ENCODE peak calls at places on chromosomes 7 and 10, in eight cellular contexts. E is WTC11; D is GM04504; I is neural crest cell; C is breast epithelium; Q is RKO; L is HS-5; N is stimulated activated CD8-positive, alpha-beta memory T cell treated with anti-CD3 and anti-CD28 coated beads, Interleukin-12 subunit alpha, Interleukin-12 subunit beta, amount 100 ng/mL, for 4 hours. O is an unnamed sample.

GRCh38 chr7:106064836-106065559 is 47.1 kb downstream of the SYPL1 start:
- DNase-seq in E (no peak), I (no peak), C (peak; percentile 92), N (no peak), L (peak; percentile 68), Q (peak; percentile 95), D (peak; percentile 92), O (peak; percentile 55)

GRCh38 chr10:63286754-63287264 is 153.7 kb downstream of the NRBF2 start:
- DNase-seq in N (no peak), Q (no peak), D (no peak), L (no peak), C (no peak), E (no peak), I (no peak), O (no peak)

GRCh38 chr7:152759655-152760383 is at the start of gene ACTR3B:
- DNase-seq in N (peak; percentile 82), C (peak; percentile 87), E (peak; percentile 83), D (peak; percentile 68), L (no peak), I (peak; percentile 88), Q (peak; percentile 93), O (peak; percentile 94)

GRCh38 chr7:17123020-17123419 is 175.4 kb upstream of the AHR start:
- DNase-seq in D (peak; percentile 56), Q (no peak), L (peak; percentile 78), C (no peak), N (no peak), E (no peak), I (no peak), O (no peak)

GRCh38 chr10:74432841-74433594 is 282.0 kb downstream of the ADK start:
- DNase-seq in D (peak; percentile 42), L (peak; percentile 25), I (no peak), C (no peak), E (no peak), Q (no peak), N (no peak), O (no peak)

GRCh38 chr10:31467791-31468535 is 148.9 kb downstream of the ZEB1 start:
- DNase-seq in N (no peak), D (no peak), L (no peak), C (no peak), E (peak; percentile 61), I (no peak), Q (peak; percentile 41), O (no peak)

GRCh38 chr10:110918269-110918632 is 729 bp downstream of the BBIP1 start:
- DNase-seq in L (peak; percentile 79), Q (peak; percentile 97), C (peak; percentile 95), N (no peak), D (peak; percentile 91), E (peak; percentile 98), I (peak; percentile 88), O (no peak)

GRCh38 chr7:151351967-151352366 is 10.4 kb downstream of the NUB1 start:
- DNase-seq in C (no peak), D (no peak), I (no peak), E (no peak), Q (no peak), L (no peak), N (peak; percentile 17), O (no peak)

GRCh38 chr7:1669954-1670893 is at the start of gene ELFN1:
- DNase-seq in D (no peak), E (peak; percentile 81), I (peak; percentile 61), C (no peak), L (no peak), Q (no peak), N (no peak), O (peak; percentile 43)

GRCh38 chr10:23543696-23544095 is 104.8 kb downstream of the OTUD1 start:
- DNase-seq in E (no peak), D (no peak), I (no peak), Q (no peak), L (no peak), N (no peak), C (no peak), O (no peak)

GRCh38 chr7:108135446-108136190 is 5.5 kb upstream of the LAMB4 start:
- DNase-seq in I (no peak), E (no peak), Q (no peak), N (no peak), D (no peak), L (no peak), C (no peak), O (no peak)

GRCh38 chr7:1086588-1087461 is 1.1 kb upstream of the GPER1 start:
- DNase-seq in C (peak; percentile 28), L (peak; percentile 25), Q (peak; percentile 14), I (peak; percentile 74), D (peak; percentile 27), E (peak; percentile 88), N (peak; percentile 39), O (peak; percentile 7)

GRCh38 chr10:62018141-62018911 is 116.8 kb downstream of the ARID5B start:
- DNase-seq in N (no peak), L (no peak), Q (no peak), C (no peak), I (no peak), E (no peak), D (no peak), O (no peak)

GRCh38 chr10:88226891-88227290 is 356.2 kb downstream of the RNLS start:
- DNase-seq in N (no peak), Q (no peak), L (no peak), D (no peak), E (no peak), C (no peak), I (no peak), O (no peak)

GRCh38 chr10:14953452-14954000 is 370 bp downstream of the DCLRE1C start:
- DNase-seq in N (no peak), E (no peak), C (peak; percentile 44), L (peak; percentile 22), D (peak; percentile 20), I (no peak), Q (peak; percentile 90), O (no peak)

GRCh38 chr10:61870521-61870895 is 31.0 kb upstream of the ARID5B start:
- DNase-seq in C (no peak), N (no peak), L (no peak), Q (no peak), D (no peak), I (no peak), E (no peak), O (no peak)

GRCh38 chr10:78433722-78434535 is 400.3 kb downstream of the RPS24 start:
- DNase-seq in L (no peak), N (no peak), D (no peak), E (no peak), Q (no peak), I (no peak), C (no peak), O (no peak)

GRCh38 chr10:74406006-74406405 is 255.0 kb downstream of the ADK start:
- DNase-seq in L (no peak), C (no peak), I (no peak), Q (no peak), D (no peak), N (no peak), E (no peak), O (no peak)

GRCh38 chr7:152617056-152617455 is 58.9 kb downstream of the XRCC2 start:
- DNase-seq in N (no peak), I (no peak), Q (no peak), E (no peak), D (no peak), C (no peak), L (no peak), O (no peak)

GRCh38 chr10:69329721-69330178 is 51.5 kb downstream of the HK1 start:
- DNase-seq in E (peak; percentile 57), D (no peak), Q (no peak), L (no peak), I (no peak), C (no peak), N (no peak), O (no peak)

GRCh38 chr7:128804472-128804871 is 12.7 kb downstream of the CCDC136 start:
- DNase-seq in C (no peak), E (no peak), Q (no peak), N (no peak), I (no peak), D (no peak), L (no peak), O (no peak)

GRCh38 chr10:119335671-119336353 is 128.4 kb downstream of the GRK5 start:
- DNase-seq in I (no peak), E (no peak), N (no peak), Q (no peak), C (no peak), D (no peak), L (no peak), O (no peak)

GRCh38 chr7:15678646-15679045 is 7.8 kb downstream of the MEOX2 start:
- DNase-seq in N (no peak), Q (no peak), D (no peak), L (no peak), I (no peak), C (no peak), E (no peak), O (no peak)

GRCh38 chr7:25894002-25894901 is 257.7 kb upstream of the NFE2L3 start:
- DNase-seq in Q (peak; percentile 47), C (peak; percentile 33), N (no peak), L (no peak), I (no peak), E (peak; percentile 51), D (no peak), O (no peak)

GRCh38 chr10:132167041-132167674 is 19.6 kb upstream of the DPYSL4 start:
- DNase-seq in Q (no peak), I (no peak), C (no peak), N (no peak), D (no peak), E (peak; percentile 7), L (no peak), O (no peak)

GRCh38 chr10:93376372-93377296 is 105.5 kb downstream of the MYOF start:
- DNase-seq in I (peak; percentile 52), L (peak; percentile 63), N (no peak), C (peak; percentile 47), D (peak; percentile 82), Q (peak; percentile 81), E (no peak), O (peak; percentile 64)

O was measured in NCI-H345.